ENCODE peak calls at places on chromosomes 12 and 14, in eight cellular contexts. H is A549, J is heart right ventricle, W is iPS DF 6.9, A is right lobe of liver, V is tibial nerve, Y is neuronal stem cell, E is pancreas. R is an unnamed sample.

GRCh38 chr14:29927596-29928341 is at the start of gene PRKD1:
- DNase-seq in V (peak), E (peak), Y (peak), H (peak), W (no peak), A (peak), J (peak), R (peak)

GRCh38 chr14:38175658-38176057 is 32.0 kb upstream of the SSTR1 start:
- DNase-seq in E (no peak), Y (no peak), W (no peak), J (no peak), A (no peak), H (no peak), V (no peak), R (no peak)

GRCh38 chr14:56120091-56120632 is 2.0 kb downstream of the PELI2 start:
- DNase-seq in W (no peak), E (no peak), H (no peak), A (no peak), V (peak), J (peak), Y (no peak), R (no peak)

GRCh38 chr12:81261508-81262207 is 183.8 kb downstream of the ACSS3 start:
- DNase-seq in A (no peak), V (no peak), H (no peak), J (no peak), Y (no peak), W (no peak), E (no peak), R (no peak)

GRCh38 chr14:26173581-26173980 is 424.3 kb downstream of the NOVA1 start:
- DNase-seq in A (no peak), J (no peak), Y (no peak), H (no peak), W (no peak), V (no peak), E (no peak), R (no peak)

GRCh38 chr12:117023998-117024960 is 74.9 kb downstream of the TESC start:
- DNase-seq in A (no peak), H (no peak), Y (no peak), V (no peak), E (no peak), J (no peak), W (no peak), R (no peak)

GRCh38 chr14:102424520-102424919 is 61.8 kb downstream of the TECPR2 start:
- DNase-seq in Y (no peak), A (no peak), W (no peak), E (no peak), V (no peak), J (no peak), H (no peak), R (no peak)

GRCh38 chr14:22888662-22889061 is 5.6 kb downstream of the REM2 start:
- DNase-seq in A (no peak), H (no peak), J (no peak), V (no peak), W (no peak), E (no peak), Y (no peak), R (no peak)

GRCh38 chr12:55707841-55708694 is at the start of gene ITGA7:
- DNase-seq in H (no peak), Y (peak), W (peak), J (peak), A (peak), V (no peak), E (no peak), R (peak)

GRCh38 chr12:6182279-6182898 is 17.8 kb upstream of the CD9 start:
- DNase-seq in J (peak), H (no peak), V (no peak), E (no peak), Y (no peak), A (peak), W (no peak), R (no peak)

GRCh38 chr12:109131522-109132050 is 15.2 kb downstream of the ACACB start:
- DNase-seq in A (peak), W (no peak), V (no peak), H (no peak), E (peak), J (peak), Y (no peak), R (no peak)

GRCh38 chr12:54959291-54960018 is 25.1 kb downstream of the TESPA1 start:
- DNase-seq in V (no peak), Y (no peak), H (no peak), E (no peak), J (no peak), W (no peak), A (no peak), R (no peak)

GRCh38 chr14:85195872-85196477 is 334.0 kb upstream of the FLRT2 start:
- DNase-seq in H (peak), Y (no peak), J (no peak), A (no peak), W (no peak), E (no peak), V (no peak), R (no peak)

GRCh38 chr14:23052182-23052623 is 5.1 kb downstream of the CDH24 start:
- DNase-seq in Y (no peak), A (no peak), V (no peak), E (no peak), W (no peak), H (peak), J (no peak), R (no peak)

GRCh38 chr12:62190921-62191746 is 69.1 kb upstream of the USP15 start:
- DNase-seq in E (no peak), H (no peak), W (no peak), J (no peak), Y (peak), V (no peak), A (peak), R (no peak)

GRCh38 chr14:58963873-58964597 is 224.4 kb upstream of the DAAM1 start:
- DNase-seq in E (no peak), Y (no peak), V (no peak), H (no peak), J (no peak), W (no peak), A (no peak), R (no peak)

GRCh38 chr12:121805171-121805687 is 1.4 kb downstream of the SETD1B start:
- DNase-seq in J (no peak), Y (no peak), V (no peak), A (peak), W (no peak), E (no peak), H (peak), R (no peak)

GRCh38 chr14:98721061-98721460 is 550.9 kb downstream of the BCL11B start:
- DNase-seq in J (no peak), W (no peak), H (no peak), E (no peak), A (no peak), Y (no peak), V (no peak), R (no peak)

GRCh38 chr14:101475468-101476257 is 85.6 kb upstream of the DIO3 start:
- DNase-seq in E (peak), A (no peak), H (peak), J (no peak), Y (no peak), V (peak), W (no peak), R (no peak)

GRCh38 chr14:96086574-96087077 is 47.5 kb downstream of the C14orf132 start:
- DNase-seq in Y (no peak), A (no peak), J (no peak), V (no peak), E (no peak), H (no peak), W (no peak), R (no peak)

GRCh38 chr12:125122668-125123067 is 57.4 kb downstream of the AACS start:
- DNase-seq in H (no peak), A (no peak), J (no peak), W (no peak), Y (no peak), E (no peak), V (no peak), R (no peak)

GRCh38 chr12:122174155-122174845 is at the start of gene IL31:
- DNase-seq in A (no peak), J (no peak), Y (no peak), V (no peak), H (no peak), E (no peak), W (no peak), R (no peak)

GRCh38 chr12:12327802-12328201 is 22.2 kb downstream of the MANSC1 start:
- DNase-seq in H (peak), E (no peak), J (peak), V (peak), W (no peak), A (no peak), Y (no peak), R (no peak)

GRCh38 chr14:95545769-95546168 is 10.9 kb downstream of the GLRX5 start:
- DNase-seq in E (no peak), Y (no peak), W (no peak), J (no peak), V (no peak), H (peak), A (no peak), R (no peak)

GRCh38 chr14:67487937-67488893 is at the start of gene TMEM229B:
- DNase-seq in W (no peak), J (peak), E (no peak), H (no peak), A (peak), Y (no peak), V (no peak), R (no peak)

GRCh38 chr12:12008931-12009611 is 61.7 kb upstream of the BCL2L14 start:
- DNase-seq in E (no peak), V (no peak), J (no peak), Y (peak), H (no peak), W (peak), A (no peak), R (no peak)

GRCh38 chr14:100440207-100440631 is 117.1 kb downstream of the SLC25A47 start:
- DNase-seq in E (peak), J (peak), Y (peak), H (peak), V (peak), A (peak), W (peak), R (peak)

GRCh38 chr14:92505826-92506225 is 7.8 kb upstream of the RIN3 start:
- DNase-seq in V (no peak), H (no peak), Y (no peak), E (no peak), A (no peak), W (no peak), J (no peak), R (no peak)

GRCh38 chr14:95507701-95508103 is 8.7 kb downstream of the SYNE3 start:
- DNase-seq in A (peak), E (no peak), H (no peak), V (no peak), J (no peak), W (no peak), Y (no peak), R (no peak)

GRCh38 chr12:130423136-130423535 is 85.4 kb downstream of the PIWIL1 start:
- DNase-seq in Y (no peak), H (no peak), W (no peak), A (no peak), V (no peak), J (no peak), E (no peak), R (no peak)

GRCh38 chr12:67647547-67648305 is 819 bp upstream of the DYRK2 start:
- DNase-seq in A (peak), Y (peak), W (no peak), V (peak), H (peak), E (peak), J (peak), R (peak)

GRCh38 chr12:112121780-112122565 is 3.4 kb upstream of the TRAFD1 start:
- DNase-seq in J (peak), E (peak), W (no peak), Y (no peak), V (peak), A (peak), H (peak), R (no peak)

GRCh38 chr14:63770187-63770807 is 42.4 kb upstream of the SGPP1 start:
- DNase-seq in H (peak), V (peak), A (peak), W (no peak), Y (no peak), J (peak), E (no peak), R (no peak)

GRCh38 chr14:50023671-50024490 is 92.5 kb downstream of the VCPKMT start:
- DNase-seq in H (peak), Y (no peak), J (no peak), A (no peak), W (no peak), V (no peak), E (no peak), R (no peak)

GRCh38 chr12:52633383-52633782 is 15.0 kb upstream of the KRT73 start:
- DNase-seq in J (no peak), H (no peak), A (no peak), W (no peak), Y (no peak), E (no peak), V (no peak), R (no peak)

GRCh38 chr12:15956413-15957185 is 45.5 kb downstream of the DERA start:
- DNase-seq in Y (no peak), A (no peak), W (no peak), H (no peak), V (no peak), E (no peak), J (no peak), R (no peak)

GRCh38 chr12:124506145-124506831 is 61.1 kb downstream of the NCOR2 start:
- DNase-seq in H (no peak), V (peak), A (peak), E (peak), J (peak), Y (no peak), W (no peak), R (no peak)

GRCh38 chr12:43835656-43836454 is at the start of gene TMEM117:
- DNase-seq in J (peak), V (peak), H (peak), W (no peak), E (peak), Y (peak), A (peak), R (peak)

GRCh38 chr12:26737487-26738030 is 95.4 kb downstream of the ITPR2 start:
- DNase-seq in J (no peak), E (no peak), H (no peak), Y (no peak), W (no peak), A (no peak), V (no peak), R (no peak)
- H3K27ac ChIP-seq in J (no peak), E (peak), H (no peak), Y (no peak), W (no peak), A (peak), V (no peak), R (no peak)

GRCh38 chr12:105226219-105226618 is 9.8 kb downstream of the APPL2 start:
- DNase-seq in W (no peak), A (peak), H (no peak), E (peak), Y (no peak), V (peak), J (peak), R (peak)

GRCh38 chr12:105223358-105223840 is 12.6 kb downstream of the APPL2 start:
- DNase-seq in A (no peak), E (no peak), W (no peak), Y (no peak), H (no peak), J (no peak), V (no peak), R (no peak)

GRCh38 chr12:105224399-105224798 is 11.6 kb downstream of the APPL2 start:
- DNase-seq in J (no peak), V (no peak), W (no peak), E (no peak), H (no peak), Y (no peak), A (no peak), R (no peak)

GRCh38 chr12:105223884-105224283 is 12.1 kb downstream of the APPL2 start:
- DNase-seq in H (no peak), E (no peak), J (no peak), A (no peak), Y (no peak), V (no peak), W (no peak), R (no peak)

GRCh38 chr12:105225505-105225904 is 10.5 kb downstream of the APPL2 start:
- DNase-seq in A (no peak), H (no peak), E (no peak), V (no peak), Y (no peak), J (no peak), W (no peak), R (no peak)
- H3K27ac ChIP-seq in A (no peak), H (no peak), E (no peak), V (peak), Y (no peak), J (no peak), W (no peak), R (peak)

GRCh38 chr12:18261273-18261672 is at the start of gene PIK3C2G:
- DNase-seq in W (no peak), A (no peak), H (no peak), V (no peak), Y (no peak), J (no peak), E (no peak), R (no peak)

GRCh38 chr12:18261906-18262305 is 588 bp downstream of the PIK3C2G start:
- DNase-seq in A (no peak), Y (no peak), W (no peak), V (no peak), J (no peak), E (no peak), H (no peak), R (no peak)

GRCh38 chr12:18259906-18260682 is 1.2 kb upstream of the PIK3C2G start:
- DNase-seq in W (no peak), J (no peak), E (no peak), H (no peak), A (no peak), Y (no peak), V (no peak), R (no peak)

GRCh38 chr12:18257251-18257650 is 4.1 kb upstream of the PIK3C2G start:
- DNase-seq in J (no peak), H (no peak), W (no peak), E (no peak), Y (no peak), V (no peak), A (no peak), R (no peak)

GRCh38 chr12:18258929-18259328 is 2.4 kb upstream of the PIK3C2G start:
- DNase-seq in Y (no peak), J (no peak), H (no peak), E (no peak), A (no peak), V (no peak), W (no peak), R (no peak)
- H3K27ac ChIP-seq in Y (no peak), J (no peak), H (no peak), E (no peak), A (peak), V (no peak), W (no peak), R (no peak)

GRCh38 chr12:89999699-90000505 is 291.3 kb upstream of the ATP2B1 start:
- DNase-seq in H (no peak), V (no peak), A (no peak), Y (no peak), E (no peak), W (no peak), J (no peak), R (no peak)

GRCh38 chr12:90000721-90001120 is 292.1 kb upstream of the ATP2B1 start:
- DNase-seq in A (no peak), V (no peak), W (no peak), H (no peak), Y (no peak), J (no peak), E (no peak), R (no peak)

GRCh38 chr12:90008277-90008676 is 299.6 kb upstream of the ATP2B1 start:
- DNase-seq in W (no peak), E (no peak), A (no peak), Y (no peak), H (no peak), J (no peak), V (no peak), R (no peak)

GRCh38 chr12:90003688-90004087 is 295.1 kb upstream of the ATP2B1 start:
- DNase-seq in W (no peak), H (no peak), E (no peak), V (no peak), J (no peak), Y (no peak), A (no peak), R (no peak)

GRCh38 chr12:90004319-90005074 is 295.9 kb upstream of the ATP2B1 start:
- DNase-seq in H (no peak), V (no peak), A (no peak), Y (no peak), W (no peak), E (no peak), J (no peak), R (no peak)
- H3K27ac ChIP-seq in H (no peak), V (no peak), A (no peak), Y (no peak), W (no peak), E (no peak), J (no peak), R (peak)

DNA sequence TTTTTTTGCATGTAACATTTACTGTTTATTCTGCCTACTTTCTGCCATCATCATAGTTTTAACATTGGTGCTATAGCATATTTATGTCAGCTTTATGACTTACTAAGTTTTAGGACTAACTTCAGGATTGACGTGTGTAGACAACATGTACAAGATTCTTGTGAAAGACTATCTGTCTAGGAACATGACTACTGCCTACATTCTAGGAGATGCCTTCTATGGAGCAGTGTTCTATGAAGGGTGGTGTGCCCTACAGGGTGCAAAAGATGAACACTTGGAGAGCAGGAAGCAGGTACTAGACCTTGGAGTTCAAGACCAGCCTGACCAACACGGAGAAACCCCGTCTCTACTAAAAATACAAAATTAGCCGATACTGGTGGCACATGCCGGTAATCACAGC is 118.6 kb downstream of the FGD4 start:
- DNase-seq in A (no peak), H (no peak), E (no peak), Y (no peak), V (no peak), J (no peak), W (no peak), R (no peak)
- H3K27ac ChIP-seq in A (no peak), H (no peak), E (no peak), Y (no peak), V (no peak), J (no peak), W (no peak), R (no peak)

DNA sequence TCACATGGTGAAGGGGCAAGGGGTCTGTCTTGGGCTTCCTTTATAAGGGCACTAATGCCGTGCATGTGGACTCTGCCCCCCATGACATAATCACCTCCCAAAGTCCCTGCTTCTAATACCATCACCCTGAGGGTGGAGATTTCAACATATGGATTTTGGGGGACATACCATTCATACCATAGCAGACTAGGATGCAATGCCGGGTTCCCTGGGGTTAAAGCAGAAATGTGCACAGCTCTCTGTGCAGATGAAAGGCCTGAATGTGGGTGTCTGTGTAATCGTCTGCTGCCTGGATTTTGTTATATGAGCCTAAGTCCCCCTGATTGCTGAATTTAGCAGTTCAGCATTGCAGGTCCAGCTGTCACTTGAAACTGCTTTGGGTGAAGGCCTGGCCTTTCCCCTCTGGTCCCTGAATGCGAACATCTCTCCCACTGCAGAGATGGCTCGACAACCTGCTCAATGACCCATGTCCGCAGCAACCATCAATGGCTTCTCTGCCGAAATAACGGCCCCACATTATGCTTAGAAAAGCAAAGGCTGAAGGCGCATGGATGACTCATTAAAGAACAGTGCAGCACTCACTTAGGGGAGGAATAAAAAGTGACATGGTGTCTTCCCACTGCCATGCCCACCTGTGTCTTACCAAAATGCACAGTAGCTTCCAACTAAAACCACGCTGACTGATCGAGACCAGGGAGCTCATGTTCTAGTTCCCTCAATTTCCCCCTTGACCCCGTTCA is 286.3 kb downstream of the DPF3 start:
- DNase-seq in H (no peak), E (no peak), Y (no peak), W (no peak), V (no peak), A (no peak), J (no peak), R (no peak)
- H3K27ac ChIP-seq in H (peak), E (no peak), Y (no peak), W (no peak), V (no peak), A (no peak), J (no peak), R (no peak)

GRCh38 chr12:48180424-48180823 is 3.0 kb upstream of the CCDC184 start:
- DNase-seq in Y (no peak), H (no peak), A (no peak), W (no peak), J (no peak), E (no peak), V (no peak), R (no peak)

GRCh38 chr12:48177985-48178384 is 5.5 kb upstream of the CCDC184 start:
- DNase-seq in H (no peak), A (no peak), W (no peak), Y (no peak), V (no peak), J (no peak), E (no peak), R (no peak)

GRCh38 chr12:48183091-48183875 is at the start of gene CCDC184:
- DNase-seq in Y (peak), E (peak), H (peak), V (peak), A (peak), J (peak), W (no peak), R (peak)

GRCh38 chr12:48182659-48183058 is 785 bp upstream of the CCDC184 start:
- DNase-seq in H (no peak), A (no peak), Y (no peak), W (no peak), E (no peak), V (no peak), J (no peak), R (no peak)

GRCh38 chr12:48180857-48181495 is 2.5 kb upstream of the CCDC184 start:
- DNase-seq in Y (no peak), E (no peak), W (no peak), H (no peak), J (no peak), A (no peak), V (no peak), R (no peak)
- H3K27ac ChIP-seq in Y (no peak), E (no peak), W (no peak), H (no peak), J (no peak), A (no peak), V (no peak), R (no peak)